ENCODE peak calls at places on chromosomes 11 and 22, in seven cellular contexts. G, N, M, X, V, O and J are unnamed samples.

GRCh38 chr11:45817191-45817590 is 12.2 kb downstream of the SLC35C1 start:
- DNase-seq in X (no peak), G (no peak), V (no peak), M (no peak), O (no peak), N (no peak), J (no peak)

GRCh38 chr11:83293436-83293732 is 7.2 kb upstream of the CCDC90B start:
- DNase-seq in G (no peak), X (no peak), M (no peak), V (no peak), N (no peak), O (no peak), J (no peak)

GRCh38 chr11:91299980-91300379 is 924.6 kb upstream of the FAT3 start:
- DNase-seq in X (no peak), V (no peak), M (peak; percentile 91), N (peak; percentile 4), G (no peak), O (no peak), J (peak; percentile 21)

GRCh38 chr11:130429983-130430382 is 1.6 kb upstream of the ADAMTS8 start:
- DNase-seq in V (no peak), X (no peak), N (no peak), M (no peak), O (no peak), G (no peak), J (no peak)

GRCh38 chr11:76077575-76078150 is 128.6 kb downstream of the WNT11 start:
- DNase-seq in X (peak; percentile 15), V (no peak), O (no peak), G (no peak), M (no peak), N (peak; percentile 14), J (peak; percentile 30)

GRCh38 chr11:30710216-30710615 is 124.1 kb upstream of the MPPED2 start:
- DNase-seq in X (peak; percentile 76), V (no peak), G (no peak), M (no peak), O (no peak), N (peak; percentile 5), J (peak; percentile 1)

GRCh38 chr11:95516786-95517185 is 272.8 kb downstream of the FAM76B start:
- DNase-seq in M (peak; percentile 13), X (no peak), O (no peak), G (no peak), N (peak; percentile 51), V (no peak), J (peak; percentile 64)

GRCh38 chr11:116796548-116796947 is 4.9 kb upstream of the APOA5 start:
- DNase-seq in N (no peak), V (no peak), G (no peak), O (no peak), X (no peak), M (no peak), J (no peak)

GRCh38 chr22:47442821-47443220 is 680.4 kb downstream of the TBC1D22A start:
- DNase-seq in V (no peak), G (no peak), O (no peak), M (no peak), X (no peak), N (no peak), J (no peak)

GRCh38 chr22:24445481-24446290 is 18.3 kb downstream of the ADORA2A start:
- DNase-seq in G (no peak), O (no peak), X (peak; percentile 55), V (no peak), M (no peak), N (no peak), J (no peak)

GRCh38 chr11:119793335-119793984 is 64.5 kb upstream of the NECTIN1 start:
- DNase-seq in V (no peak), N (peak; percentile 7), X (no peak), M (no peak), O (no peak), G (no peak), J (no peak)

GRCh38 chr11:81707881-81708280 is 1025.8 kb downstream of the FAM181B start:
- DNase-seq in V (no peak), N (no peak), M (no peak), G (no peak), O (no peak), X (peak; percentile 22), J (no peak)

GRCh38 chr11:774873-775592 is 2.3 kb downstream of the GATD1 start:
- DNase-seq in V (no peak), N (peak; percentile 39), G (no peak), M (peak; percentile 67), X (no peak), O (peak; percentile 31), J (peak; percentile 36)

GRCh38 chr11:46541593-46542371 is 52.0 kb downstream of the AMBRA1 start:
- DNase-seq in V (no peak), N (no peak), G (peak; percentile 95), O (peak; percentile 38), X (no peak), M (no peak), J (no peak)

GRCh38 chr11:43632171-43632570 is 48.4 kb upstream of the HSD17B12 start:
- DNase-seq in G (no peak), N (no peak), V (no peak), M (peak; percentile 8), O (no peak), X (peak; percentile 91), J (peak; percentile 9)

GRCh38 chr11:16358726-16359125 is 2.4 kb upstream of the SOX6 start:
- DNase-seq in X (no peak), O (no peak), G (no peak), V (no peak), N (no peak), M (no peak), J (no peak)

GRCh38 chr22:26642465-26643367 is 14.7 kb upstream of the MIAT start:
- DNase-seq in X (peak; percentile 22), G (peak; percentile 39), M (no peak), N (no peak), V (no peak), O (no peak), J (no peak)
- TF ChIP-seq CTCF in X (no peak), G (peak; percentile 6), M (no peak), N (no peak), V (no peak), O (no peak), J (no peak)

GRCh38 chr11:78400701-78401100 is 16.9 kb downstream of the GAB2 start:
- DNase-seq in M (no peak), G (no peak), X (no peak), V (no peak), O (no peak), N (no peak), J (no peak)

GRCh38 chr11:78399136-78399535 is 18.5 kb downstream of the GAB2 start:
- DNase-seq in G (no peak), M (no peak), O (no peak), N (no peak), V (no peak), X (no peak), J (no peak)

GRCh38 chr11:78398715-78399114 is 18.9 kb downstream of the GAB2 start:
- DNase-seq in N (no peak), X (no peak), G (no peak), O (no peak), M (no peak), V (no peak), J (no peak)

GRCh38 chr11:78397398-78397797 is 20.2 kb downstream of the GAB2 start:
- DNase-seq in O (no peak), V (no peak), X (no peak), G (no peak), N (no peak), M (no peak), J (no peak)

DNA sequence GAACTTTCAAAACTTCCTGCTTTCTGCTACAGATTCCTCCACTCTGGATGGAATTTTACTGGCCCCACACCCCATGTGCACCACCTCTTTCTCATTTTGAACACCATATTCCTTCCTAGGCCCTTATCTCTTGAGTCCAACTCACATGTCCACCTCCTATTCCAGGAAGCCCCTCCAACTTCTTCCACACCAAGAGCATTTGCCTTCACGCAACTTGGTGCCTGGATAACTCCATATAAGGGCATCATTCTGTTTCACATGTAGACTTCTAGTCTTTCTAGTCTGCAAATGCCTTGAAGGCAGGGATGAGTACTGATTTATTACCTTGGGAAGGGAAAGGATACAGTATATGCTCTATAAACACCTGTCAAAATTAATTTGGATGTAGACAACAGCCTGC is 17.5 kb downstream of the GAB2 start:
- DNase-seq in M (no peak), V (no peak), G (no peak), O (no peak), X (no peak), N (no peak), J (no peak)
- H3K4me3 ChIP-seq in M (no peak overlapping the region), V (no peak overlapping the region), G (no peak overlapping the region), O (no peak overlapping the region), X (no peak overlapping the region), N (no peak overlapping the region), J (no peak overlapping the region)

GRCh38 chr11:111448420-111448819 is 63.8 kb downstream of the BTG4 start:
- DNase-seq in G (no peak), V (no peak), X (no peak), O (no peak), M (no peak), N (no peak), J (no peak)

GRCh38 chr11:111449696-111450479 is 62.3 kb downstream of the BTG4 start:
- DNase-seq in O (no peak), G (no peak), X (no peak), N (no peak), M (no peak), V (no peak), J (no peak)

GRCh38 chr11:111452146-111452545 is 60.0 kb downstream of the BTG4 start:
- DNase-seq in N (no peak), X (no peak), M (peak; percentile 60), O (no peak), G (no peak), V (no peak), J (no peak)

GRCh38 chr11:111449158-111449557 is 63.0 kb downstream of the BTG4 start:
- DNase-seq in N (no peak), X (no peak), G (no peak), M (no peak), O (no peak), V (no peak), J (no peak)

DNA sequence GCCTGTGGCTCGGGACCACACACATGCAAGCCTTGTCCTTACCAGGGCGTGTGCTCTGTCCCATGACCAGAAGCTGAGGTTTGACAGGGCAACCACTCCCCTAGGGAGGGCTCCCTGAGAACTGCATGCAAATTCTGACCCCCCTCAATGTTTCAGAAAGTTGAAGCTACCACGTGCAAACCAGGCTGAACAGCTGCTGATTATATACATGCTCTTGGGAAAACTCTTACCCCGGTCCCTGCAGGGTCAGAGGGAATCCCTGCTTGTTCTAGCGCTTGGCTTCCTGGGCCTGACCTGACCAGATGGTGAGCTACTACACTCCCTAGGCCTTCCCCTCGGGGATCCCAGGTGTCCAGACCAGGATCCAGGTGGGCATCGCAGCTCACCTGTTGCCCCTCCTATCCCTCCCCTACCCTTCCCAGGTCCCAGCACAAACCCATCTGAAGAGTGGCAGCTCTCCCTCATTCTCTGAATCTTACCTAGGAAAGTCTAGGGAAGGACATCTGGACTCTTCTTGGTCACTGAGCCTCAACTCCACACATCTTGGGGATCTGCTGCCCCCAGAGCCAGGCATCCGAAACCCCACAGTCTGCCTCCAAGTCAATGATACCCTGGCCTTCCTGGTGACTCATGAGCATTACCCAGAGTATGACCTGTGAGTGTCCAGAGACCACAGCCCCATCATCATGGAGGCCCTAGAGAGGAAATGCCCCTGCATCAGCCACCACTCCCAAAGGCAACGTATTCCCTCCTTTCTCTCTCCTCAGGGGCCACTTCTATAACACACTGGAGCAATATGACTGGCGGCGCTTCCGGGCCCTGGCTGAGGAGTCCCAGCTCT is 61.5 kb downstream of the BTG4 start:
- DNase-seq in G (no peak), M (no peak), X (no peak), O (no peak), N (no peak), V (no peak), J (no peak)
- TF ChIP-seq CTCF in G (no peak), M (no peak), X (no peak), O (no peak), N (no peak), V (no peak), J (no peak)

GRCh38 chr11:1870326-1870696 is 17.4 kb downstream of the LSP1 start:
- DNase-seq in O (no peak), M (no peak), V (no peak), G (no peak), N (no peak), X (no peak), J (no peak)
- H3K4me3 ChIP-seq in O (peak overlapping the region; percentile 56), M (no peak overlapping the region), V (peak overlapping the region; percentile 39), G (peak overlapping the region; percentile 41), N (no peak overlapping the region), X (no peak overlapping the region), J (no peak overlapping the region)